ENCODE peak calls at places on chromosomes 7 and 10, in eight cellular contexts. X, G, D, M, S, I, U and H are unnamed samples. For H3K4me1, the result is how much of the 10 kb centered on the place peaks cover.

GRCh38 chr7:87413951-87414381 is 61.5 kb downstream of the ABCB4 start:
- DNase-seq in G (no peak), I (peak), X (no peak), U (peak), M (peak), S (no peak), D (peak), H (no peak)

GRCh38 chr10:124560377-124560776 is 98.8 kb downstream of the LHPP start:
- DNase-seq in S (peak), G (peak), U (peak), X (no peak), M (peak), D (no peak), I (peak), H (no peak)

GRCh38 chr10:46541017-46541661 is 15.3 kb downstream of the GPRIN2 start:
- DNase-seq in S (peak), D (peak), G (peak), M (peak), U (peak), I (peak), X (peak), H (peak)

GRCh38 chr10:7507887-7508726 is 97.3 kb upstream of the SFMBT2 start:
- DNase-seq in D (no peak), U (no peak), G (no peak), X (no peak), S (peak), M (no peak), I (no peak), H (no peak)

GRCh38 chr7:7173956-7174632 is 8.2 kb upstream of the C1GALT1 start:
- DNase-seq in D (no peak), U (no peak), X (no peak), I (no peak), M (no peak), G (no peak), S (no peak), H (no peak)

GRCh38 chr10:95096143-95096542 is 26.8 kb upstream of the CYP2C8 start:
- DNase-seq in G (no peak), I (no peak), D (no peak), X (no peak), U (no peak), S (no peak), M (no peak), H (no peak)

GRCh38 chr10:24456319-24456718 is 247.4 kb downstream of the KIAA1217 start:
- DNase-seq in I (no peak), S (no peak), D (no peak), X (no peak), U (no peak), G (no peak), M (peak), H (no peak)

GRCh38 chr7:66747385-66748126 is 7.0 kb downstream of the RABGEF1 start:
- DNase-seq in M (no peak), G (no peak), I (no peak), S (no peak), D (no peak), X (no peak), U (no peak), H (no peak)

GRCh38 chr7:123846217-123846891 is 1.4 kb downstream of the HYAL4 start:
- DNase-seq in I (peak), D (no peak), M (no peak), X (no peak), S (no peak), G (no peak), U (peak), H (no peak)

GRCh38 chr7:15947749-15948148 is 261.3 kb upstream of the MEOX2 start:
- DNase-seq in D (no peak), M (no peak), X (no peak), S (no peak), I (no peak), G (no peak), U (no peak), H (no peak)

GRCh38 chr10:77431209-77431611 is 206.4 kb downstream of the KCNMA1 start:
- DNase-seq in U (no peak), M (peak), I (no peak), G (no peak), X (no peak), S (no peak), D (no peak), H (no peak)

GRCh38 chr10:109114578-109114977 is 808.7 kb downstream of the XPNPEP1 start:
- DNase-seq in M (no peak), U (no peak), S (no peak), G (no peak), D (no peak), I (no peak), X (no peak), H (no peak)

GRCh38 chr10:28127881-28128280 is 129.0 kb upstream of the ODAD2 start:
- DNase-seq in S (no peak), X (no peak), M (no peak), I (no peak), G (no peak), D (no peak), U (no peak), H (no peak)

GRCh38 chr7:128410092-128410665 is 397 bp upstream of the IMPDH1 start:
- DNase-seq in M (peak), G (no peak), S (peak), I (no peak), X (peak), D (peak), U (no peak), H (peak)

GRCh38 chr7:33373195-33373594 is 243.8 kb downstream of the BBS9 start:
- DNase-seq in D (no peak), G (no peak), S (no peak), I (no peak), U (no peak), X (no peak), M (no peak), H (no peak)

GRCh38 chr10:3853547-3853989 is 68.6 kb upstream of the KLF6 start:
- DNase-seq in X (peak), U (no peak), D (no peak), S (no peak), M (peak), G (no peak), I (no peak), H (no peak)

GRCh38 chr7:98251251-98251843 is 685 bp downstream of the TECPR1 start:
- DNase-seq in G (no peak), S (peak), I (peak), X (no peak), U (peak), D (no peak), M (no peak), H (peak)

GRCh38 chr10:119503821-119504220 is 38.7 kb downstream of the RGS10 start:
- DNase-seq in S (no peak), M (no peak), I (no peak), X (no peak), D (no peak), G (no peak), U (no peak), H (no peak)

GRCh38 chr10:665579-666091 is 23.8 kb downstream of the DIP2C start:
- DNase-seq in I (no peak), X (peak), S (peak), G (no peak), U (no peak), D (no peak), M (no peak), H (peak)

GRCh38 chr7:38524786-38525185 is 106.4 kb downstream of the AMPH start:
- DNase-seq in S (no peak), D (no peak), M (no peak), U (no peak), G (no peak), X (no peak), I (no peak), H (no peak)

GRCh38 chr7:47271749-47272148 is 310.2 kb downstream of the TNS3 start:
- DNase-seq in M (no peak), G (no peak), D (no peak), S (no peak), U (no peak), I (no peak), X (no peak), H (no peak)

GRCh38 chr7:44094365-44094764 is 9.8 kb upstream of the AEBP1 start:
- DNase-seq in U (peak), D (no peak), S (no peak), M (no peak), X (no peak), G (no peak), I (no peak), H (no peak)
- H3K4me1 ChIP-seq in U (under half), D (under half), S (under half), M (under half), X (under half), G (under half), I (under half), H (under half)

DNA sequence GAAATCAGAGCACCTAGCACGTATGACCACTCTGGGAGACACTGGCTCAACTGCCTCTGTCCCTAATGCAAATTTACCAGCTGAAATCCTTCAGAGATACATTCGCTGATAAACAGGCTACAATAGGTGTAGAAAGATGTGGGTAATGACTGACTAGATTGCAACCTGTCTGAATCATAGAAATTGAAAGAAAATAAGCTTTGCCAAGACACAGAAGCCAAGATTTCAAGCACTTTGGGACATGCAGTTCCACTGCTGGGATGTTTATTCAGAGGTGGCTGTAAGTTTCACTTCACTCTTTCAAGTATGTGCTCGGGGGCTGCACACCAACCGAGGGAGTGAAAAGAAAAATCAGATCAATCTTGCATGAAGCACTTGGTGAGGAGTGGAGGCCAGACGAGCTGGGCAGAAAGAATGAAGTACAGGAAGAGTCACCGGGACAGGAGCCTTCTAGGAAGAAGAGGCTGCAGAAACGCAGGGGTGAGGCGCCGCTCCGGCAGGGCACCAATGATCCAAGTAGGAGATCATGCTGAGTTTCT is 276.7 kb downstream of the PARD3 start:
- DNase-seq in I (no peak), G (no peak), M (no peak), X (no peak), S (peak), D (no peak), U (no peak), H (no peak)
- TF ChIP-seq CTCF in I (no peak), G (no peak), M (no peak), X (no peak), S (no peak), D (no peak), U (no peak), H (no peak)

GRCh38 chr7:81300779-81301178 is 381.9 kb upstream of the SEMA3C start:
- DNase-seq in M (no peak), D (no peak), S (no peak), U (no peak), G (no peak), I (no peak), X (no peak), H (no peak)

GRCh38 chr7:81299711-81300110 is 380.9 kb upstream of the SEMA3C start:
- DNase-seq in M (no peak), I (no peak), G (no peak), X (no peak), U (no peak), S (no peak), D (no peak), H (no peak)

GRCh38 chr7:81301815-81302214 is 383.0 kb upstream of the SEMA3C start:
- DNase-seq in U (no peak), D (no peak), M (no peak), G (no peak), X (no peak), S (no peak), I (no peak), H (no peak)

GRCh38 chr7:81297317-81297716 is 378.5 kb upstream of the SEMA3C start:
- DNase-seq in M (no peak), D (no peak), S (no peak), X (no peak), G (no peak), U (no peak), I (no peak), H (no peak)

GRCh38 chr7:81299272-81299671 is 380.4 kb upstream of the SEMA3C start:
- DNase-seq in M (peak), D (no peak), S (no peak), X (no peak), U (no peak), G (no peak), I (no peak), H (no peak)
- H3K4me3 ChIP-seq in M (no peak), D (no peak), S (no peak), X (no peak), U (no peak), G (no peak), I (no peak), H (no peak)

GRCh38 chr7:63998549-63998948 is at the start of gene ZNF722:
- DNase-seq in I (no peak), G (no peak), S (no peak), X (no peak), D (peak), M (no peak), U (no peak), H (no peak)
- H3K4me1 ChIP-seq in I (under half), G (under half), S (under half), X (under half), D (under half), M (under half), U (under half), H (under half)

GRCh38 chr7:49486974-49487919 is 286.2 kb upstream of the VWC2 start:
- DNase-seq in M (peak), U (no peak), G (no peak), S (no peak), I (no peak), X (no peak), D (no peak), H (no peak)

GRCh38 chr7:49479421-49479820 is 294.0 kb upstream of the VWC2 start:
- DNase-seq in X (no peak), D (no peak), S (no peak), U (no peak), G (no peak), M (no peak), I (no peak), H (no peak)

GRCh38 chr7:49479936-49480544 is 293.4 kb upstream of the VWC2 start:
- DNase-seq in I (no peak), G (no peak), X (no peak), D (no peak), M (no peak), U (no peak), S (no peak), H (no peak)

GRCh38 chr7:49488573-49488972 is 284.9 kb upstream of the VWC2 start:
- DNase-seq in D (no peak), G (no peak), I (no peak), X (no peak), U (no peak), M (no peak), S (no peak), H (no peak)

DNA sequence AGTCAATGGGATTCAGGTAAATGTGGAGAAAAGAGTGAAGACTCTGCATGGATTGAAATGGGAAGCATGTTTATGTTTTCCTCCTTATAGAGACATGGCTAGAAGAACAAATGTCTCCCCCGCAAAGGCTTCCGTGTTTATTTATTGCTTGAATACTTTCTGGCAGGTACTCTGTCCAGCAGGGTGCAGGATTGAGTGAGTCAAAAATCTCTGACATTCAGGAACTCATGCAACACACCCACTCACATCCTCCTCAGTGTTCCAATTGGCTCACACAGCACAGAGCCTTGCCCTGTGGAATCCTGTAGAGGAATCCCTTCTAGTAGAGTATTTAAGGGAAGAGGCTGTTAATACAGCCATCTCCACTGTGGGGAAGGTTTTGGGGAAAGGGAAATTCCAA is 290.3 kb upstream of the VWC2 start:
- DNase-seq in S (no peak), X (no peak), D (peak), I (no peak), M (no peak), G (no peak), U (no peak), H (peak)
- TF ChIP-seq CTCF in S (no peak), X (peak), D (peak), I (no peak), M (no peak), G (no peak), U (no peak), H (peak)

GRCh38 chr7:142782922-142783900 is 12.4 kb downstream of the PRSS2 start:
- DNase-seq in G (peak), U (peak), M (peak), X (peak), D (peak), S (peak), I (peak), H (peak)
- H3K4me3 ChIP-seq in G (no peak), U (peak), M (no peak), X (peak), D (peak), S (no peak), I (peak), H (peak)

DNA sequence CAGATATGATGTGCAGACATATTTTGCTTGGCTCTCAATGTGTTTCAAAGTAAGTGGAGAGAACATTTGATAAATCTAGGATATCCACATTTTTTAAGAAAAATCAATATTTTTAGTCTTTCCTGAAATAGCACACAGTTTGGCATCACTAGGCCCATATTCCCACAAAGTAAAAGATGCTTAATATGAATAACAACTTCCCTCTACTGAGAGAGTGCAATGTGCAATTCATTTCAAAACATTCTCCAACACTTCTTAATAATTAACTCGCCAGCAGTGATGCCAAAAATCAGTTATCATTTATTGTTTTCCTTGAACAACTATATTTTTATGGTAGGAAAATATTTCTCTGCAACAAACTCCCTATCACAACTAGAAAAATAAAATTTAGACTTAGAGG is 800.2 kb upstream of the MBL2 start:
- DNase-seq in U (no peak), I (no peak), M (no peak), D (no peak), G (no peak), S (no peak), X (no peak), H (no peak)
- H3K4me1 ChIP-seq in U (under half), I (under half), M (under half), D (under half), G (under half), S (under half), X (under half), H (under half)

GRCh38 chr10:17871036-17871435 is 61.9 kb downstream of the MRC1 start:
- DNase-seq in I (no peak), S (no peak), G (no peak), D (no peak), U (no peak), M (no peak), X (no peak), H (no peak)

GRCh38 chr10:17867056-17867455 is 57.9 kb downstream of the MRC1 start:
- DNase-seq in U (no peak), M (no peak), X (no peak), D (no peak), I (no peak), S (no peak), G (no peak), H (no peak)

GRCh38 chr10:17877121-17877520 is 68.0 kb downstream of the MRC1 start:
- DNase-seq in S (no peak), D (no peak), U (no peak), M (no peak), G (no peak), I (no peak), X (no peak), H (no peak)

GRCh38 chr10:17873946-17874345 is 64.8 kb downstream of the MRC1 start:
- DNase-seq in D (no peak), G (no peak), M (no peak), X (no peak), U (no peak), I (no peak), S (no peak), H (no peak)

GRCh38 chr10:17872191-17873091 is 63.3 kb downstream of the MRC1 start:
- DNase-seq in I (no peak), S (no peak), X (peak), D (no peak), M (peak), U (no peak), G (no peak), H (peak)
- TF ChIP-seq CTCF in I (peak), S (no peak), X (peak), D (peak), M (peak), U (peak), G (no peak), H (peak)

GRCh38 chr7:19709249-19709578 is 377 bp upstream of the POLR1F start:
- DNase-seq in U (no peak), S (no peak), G (no peak), I (no peak), D (no peak), X (no peak), M (no peak), H (no peak)
- H3K4me3 ChIP-seq in U (peak), S (no peak), G (peak), I (peak), D (peak), X (no peak), M (no peak), H (peak)

GRCh38 chr10:71239131-71239915 is 27.0 kb downstream of the UNC5B start:
- DNase-seq in U (no peak), M (no peak), X (no peak), S (no peak), I (no peak), D (no peak), G (no peak), H (no peak)

GRCh38 chr10:71236822-71237682 is 24.7 kb downstream of the UNC5B start:
- DNase-seq in M (no peak), U (no peak), G (no peak), I (no peak), D (no peak), X (no peak), S (no peak), H (no peak)

GRCh38 chr10:71237843-71238623 is 25.7 kb downstream of the UNC5B start:
- DNase-seq in M (no peak), I (no peak), X (no peak), D (no peak), S (no peak), G (no peak), U (no peak), H (no peak)

GRCh38 chr10:71239946-71240795 is 27.8 kb downstream of the UNC5B start:
- DNase-seq in I (no peak), S (no peak), M (no peak), U (peak), G (no peak), D (no peak), X (no peak), H (peak)

GRCh38 chr10:71238626-71239025 is 26.3 kb downstream of the UNC5B start:
- DNase-seq in D (no peak), I (no peak), S (no peak), M (no peak), U (no peak), X (no peak), G (no peak), H (no peak)
- H3K4me1 ChIP-seq in D (half or more), I (under half), S (half or more), M (half or more), U (under half), X (under half), G (under half), H (half or more)